ENCODE peak calls at places on chromosome 19, in six cellular contexts. P is T-helper 2 cell, E is GM03348, Z is dorsolateral prefrontal cortex, H is erythroblast, X is GOT3. C is an unnamed sample.

GRCh38 chr19:27772059-27772458 is 1440.9 kb downstream of the UQCRFS1 start:
- DNase-seq in P (no peak), E (no peak), Z (no peak), H (no peak), X (no peak), C (no peak)

GRCh38 chr19:48445256-48445605 is 552 bp upstream of the GRWD1 start:
- DNase-seq in P (no peak), E (peak), Z (no peak), H (peak), X (no peak), C (no peak)

GRCh38 chr19:14019100-14019499 is 8.8 kb upstream of the RLN3 start:
- DNase-seq in P (no peak), E (no peak), Z (no peak), H (no peak), X (no peak), C (no peak)

GRCh38 chr19:7230826-7231225 is 63.4 kb downstream of the INSR start:
- DNase-seq in P (no peak), E (peak), Z (no peak), H (no peak), X (no peak), C (no peak)

GRCh38 chr19:34675919-34676318 is 1.0 kb downstream of the SCGB2B2 start:
- DNase-seq in P (no peak), E (no peak), Z (no peak), H (no peak), X (no peak), C (no peak)

GRCh38 chr19:5397804-5398692 is 57.2 kb upstream of the ZNRF4 start:
- DNase-seq in P (no peak), E (no peak), Z (no peak), H (no peak), X (no peak), C (peak)

GRCh38 chr19:15252398-15253018 is 20.3 kb upstream of the EPHX3 start:
- DNase-seq in P (no peak), E (peak), Z (no peak), H (peak), X (no peak), C (no peak)

GRCh38 chr19:47096721-47097120 is 16.9 kb downstream of the ZC3H4 start:
- DNase-seq in P (no peak), E (no peak), Z (no peak), H (no peak), X (no peak), C (no peak)

GRCh38 chr19:7340959-7341837 is 7.5 kb upstream of the ARHGEF18 start:
- DNase-seq in P (peak), E (peak), Z (peak), H (peak), X (peak), C (no peak)

GRCh38 chr19:29942404-29943261 is 594 bp downstream of the URI1 start:
- DNase-seq in P (peak), E (peak), Z (no peak), H (peak), X (peak), C (peak)

GRCh38 chr19:6064016-6064702 is 46.1 kb downstream of the RFX2 start:
- DNase-seq in P (no peak), E (no peak), Z (no peak), H (no peak), X (no peak), C (no peak)

GRCh38 chr19:18385675-18386542 is at the start of gene GDF15:
- DNase-seq in P (no peak), E (peak), Z (no peak), H (peak), X (no peak), C (no peak)

GRCh38 chr19:35841961-35842595 is 10.2 kb downstream of the NPHS1 start:
- DNase-seq in P (no peak), E (no peak), Z (no peak), H (no peak), X (no peak), C (no peak)

GRCh38 chr19:3034845-3035541 is 5.9 kb upstream of the TLE2 start:
- DNase-seq in P (peak), E (peak), Z (no peak), H (no peak), X (no peak), C (no peak)

GRCh38 chr19:49690073-49690655 is 752 bp upstream of the CPT1C start:
- DNase-seq in P (no peak), E (no peak), Z (no peak), H (no peak), X (no peak), C (no peak)

GRCh38 chr19:13036366-13036976 is 41.2 kb downstream of the NFIX start:
- DNase-seq in P (no peak), E (peak), Z (no peak), H (peak), X (no peak), C (no peak)

GRCh38 chr19:54233941-54234340 is 8.6 kb downstream of the LILRA6 start:
- DNase-seq in P (no peak), E (no peak), Z (no peak), H (no peak), X (no peak), C (no peak)

GRCh38 chr19:3868770-3869456 is at the start of gene ZFR2:
- DNase-seq in P (no peak), E (no peak), Z (no peak), H (peak), X (no peak), C (no peak)

GRCh38 chr19:30942636-30943035 is 406.6 kb downstream of the TSHZ3 start:
- DNase-seq in P (no peak), E (no peak), Z (no peak), H (no peak), X (no peak), C (no peak)

GRCh38 chr19:55173717-55174409 is 6.2 kb downstream of the SYT5 start:
- DNase-seq in P (no peak), E (peak), Z (no peak), H (peak), X (peak), C (no peak)

GRCh38 chr19:22326219-22326618 is 40.0 kb downstream of the ZNF729 start:
- DNase-seq in P (no peak), E (no peak), Z (no peak), H (no peak), X (no peak), C (no peak)

GRCh38 chr19:31539386-31539785 is 190.2 kb upstream of the TSHZ3 start:
- DNase-seq in P (no peak), E (no peak), Z (no peak), H (no peak), X (no peak), C (no peak)

GRCh38 chr19:2253106-2254051 is 2.8 kb downstream of the JSRP1 start:
- DNase-seq in P (peak), E (no peak), Z (no peak), H (peak), X (no peak), C (no peak)

GRCh38 chr19:31349160-31349881 is at the start of gene TSHZ3:
- DNase-seq in P (peak), E (peak), Z (no peak), H (peak), X (no peak), C (no peak)

GRCh38 chr19:48770223-48770622 is 14.9 kb downstream of the FGF21 start:
- DNase-seq in P (no peak), E (no peak), Z (no peak), H (no peak), X (no peak), C (no peak)

GRCh38 chr19:57559008-57559403 is 657 bp downstream of the ZNF550 start:
- DNase-seq in P (no peak), E (peak), Z (no peak), H (peak), X (no peak), C (peak)

GRCh38 chr19:5823579-5824281 is 15.8 kb downstream of the FUT6 start:
- DNase-seq in P (no peak), E (peak), Z (no peak), H (no peak), X (no peak), C (no peak)

GRCh38 chr19:16328824-16329482 is 4.3 kb downstream of the KLF2 start:
- DNase-seq in P (peak), E (no peak), Z (no peak), H (peak), X (no peak), C (no peak)

GRCh38 chr19:55339225-55340143 is at the start of gene KMT5C:
- DNase-seq in P (peak), E (peak), Z (peak), H (peak), X (peak), C (peak)

GRCh38 chr19:33883869-33884519 is 87.3 kb downstream of the KCTD15 start:
- DNase-seq in P (no peak), E (no peak), Z (no peak), H (no peak), X (no peak), C (no peak)

GRCh38 chr19:48540110-48540509 is 11.9 kb upstream of the SULT2B1 start:
- DNase-seq in P (no peak), E (no peak), Z (no peak), H (no peak), X (no peak), C (no peak)